ENCODE peak calls at places on chromosomes 5 and 9, in four cellular contexts. F is GM13977, X is heart left ventricle, W is PC-9. O is an unnamed sample.

GRCh38 chr5:147601652-147602051 is 91.8 kb upstream of the DPYSL3 start:
- DNase-seq in F (no peak), X (no peak), W (no peak), O (no peak)

GRCh38 chr5:174409070-174409469 is 315.3 kb upstream of the MSX2 start:
- DNase-seq in F (no peak), X (no peak), W (no peak), O (no peak)

GRCh38 chr5:172758077-172758835 is 12.7 kb downstream of the DUSP1 start:
- DNase-seq in F (no peak), X (peak), W (peak), O (no peak)

GRCh38 chr5:41408676-41409443 is 101.5 kb downstream of the PLCXD3 start:
- DNase-seq in F (no peak), X (no peak), W (no peak), O (no peak)

GRCh38 chr5:132262882-132263547 is 5.5 kb downstream of the PDLIM4 start:
- DNase-seq in F (no peak), X (no peak), W (no peak), O (no peak)

GRCh38 chr5:51225671-51226419 is 157.4 kb upstream of the ISL1 start:
- DNase-seq in F (no peak), X (peak), W (no peak), O (peak)

GRCh38 chr5:151344088-151344487 is 3.3 kb downstream of the SLC36A2 start:
- DNase-seq in F (no peak), X (no peak), W (no peak), O (no peak)

GRCh38 chr9:128337972-128338371 is 2.4 kb upstream of the SLC27A4 start:
- DNase-seq in F (no peak), X (no peak), W (no peak), O (no peak)

GRCh38 chr5:61308699-61309098 is 23.4 kb upstream of the ZSWIM6 start:
- DNase-seq in F (no peak), X (no peak), W (peak), O (no peak)

GRCh38 chr9:72165821-72166547 is 16.7 kb downstream of the GDA start:
- DNase-seq in F (no peak), X (no peak), W (peak), O (no peak)

GRCh38 chr5:169494383-169495251 is 89.0 kb upstream of the SPDL1 start:
- DNase-seq in F (no peak), X (no peak), W (no peak), O (no peak)

GRCh38 chr5:79512692-79513518 is 1.0 kb downstream of the HOMER1 start:
- DNase-seq in F (peak), X (no peak), W (no peak), O (no peak)

GRCh38 chr9:116959775-116960174 is 272.7 kb downstream of the TRIM32 start:
- DNase-seq in F (peak), X (no peak), W (no peak), O (no peak)

GRCh38 chr9:94602666-94603065 is 9.0 kb upstream of the FBP2 start:
- DNase-seq in F (no peak), X (no peak), W (no peak), O (no peak)
- TF ChIP-seq CTCF in F (no peak), X (no peak), W (no peak), O (no peak)

DNA sequence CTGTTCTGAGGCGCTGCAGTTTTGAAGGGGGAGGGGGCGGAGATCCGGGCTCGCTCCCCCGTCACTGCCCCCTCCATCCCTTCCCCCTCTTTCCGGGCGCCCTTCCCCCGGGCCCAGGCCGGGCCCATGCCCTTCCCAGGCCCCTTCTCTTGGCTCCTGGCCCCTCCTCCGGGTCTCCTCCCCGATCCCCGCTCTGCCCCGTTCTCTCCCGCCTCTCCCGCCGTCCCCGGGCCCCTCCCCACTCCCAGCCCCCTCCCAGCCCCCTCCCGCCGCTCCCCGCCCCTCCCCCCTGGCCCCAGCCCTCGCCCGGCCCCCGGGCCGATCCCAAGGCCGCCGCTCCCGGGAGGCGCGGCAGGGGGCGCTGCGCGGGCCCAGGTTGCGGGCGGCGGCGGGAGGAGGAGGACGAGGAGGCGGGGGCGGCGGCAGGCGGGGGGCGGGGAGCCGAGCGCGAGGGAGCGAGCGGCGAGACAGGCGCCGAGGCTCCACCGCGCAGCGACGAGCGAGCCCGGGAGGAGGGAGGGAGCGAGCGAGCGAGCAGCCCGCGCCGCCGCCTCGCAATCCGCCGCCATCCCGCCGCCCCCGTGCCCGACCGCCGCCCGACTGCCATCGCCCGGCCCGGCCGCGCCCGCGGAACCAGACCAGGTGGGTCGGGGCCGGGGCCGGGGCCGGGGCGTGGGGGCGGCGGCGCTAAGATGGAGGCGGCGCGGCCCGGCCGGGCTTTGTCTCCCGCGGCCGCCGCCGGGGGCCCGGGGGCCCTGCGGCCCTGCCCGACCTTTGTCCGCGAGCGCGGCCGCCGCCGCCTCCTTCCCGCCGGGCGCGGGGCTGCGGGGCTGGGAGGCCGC is at the start of gene PRRC2B:
- DNase-seq in F (peak), X (peak), W (peak), O (peak)
- TF ChIP-seq CTCF in F (peak), X (peak), W (peak), O (peak)

GRCh38 chr5:20166496-20166895 is 178.5 kb upstream of the CDH18 start:
- DNase-seq in F (no peak), X (no peak), W (no peak), O (no peak)
- TF ChIP-seq CTCF in F (no peak), X (no peak), W (no peak), O (no peak)

DNA sequence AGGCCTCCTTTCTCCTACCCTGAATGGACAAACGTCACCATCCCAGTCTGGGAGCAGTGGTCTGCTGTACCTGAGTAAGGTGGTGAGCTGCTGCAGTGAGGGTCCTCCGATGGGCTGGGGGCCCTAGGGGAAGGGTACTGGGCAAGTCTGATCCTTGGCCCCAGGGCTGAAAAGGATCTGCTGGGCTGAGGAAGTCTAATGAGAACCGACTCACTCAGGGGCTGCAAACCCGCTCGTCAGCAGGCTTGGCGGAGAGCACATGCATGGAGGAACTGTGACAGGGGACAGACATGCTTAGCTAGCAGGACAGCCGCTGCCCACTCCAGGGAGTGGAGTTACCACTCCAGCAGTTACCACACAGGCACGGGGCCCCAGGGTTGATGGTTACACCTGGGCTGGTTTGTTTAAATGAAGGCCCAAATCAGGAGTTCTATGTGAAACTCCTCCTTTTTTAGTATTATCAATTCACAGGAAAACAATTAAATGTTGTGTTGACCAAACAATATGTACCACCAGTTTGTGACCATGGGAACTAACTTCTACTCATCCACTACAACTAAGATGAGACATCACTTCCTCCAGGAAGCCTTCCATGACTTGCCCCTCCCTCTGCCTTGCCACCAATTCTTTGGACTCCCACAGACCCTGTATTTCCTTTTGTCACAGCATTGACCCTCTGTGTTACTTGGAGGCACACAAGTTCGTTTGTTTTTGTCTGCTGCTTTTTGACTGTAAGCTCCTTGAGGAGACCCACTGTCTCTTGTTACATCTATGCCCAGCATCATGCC is 56.1 kb upstream of the CPLX2 start:
- DNase-seq in F (no peak), X (no peak), W (no peak), O (no peak)
- TF ChIP-seq CTCF in F (no peak), X (no peak), W (no peak), O (no peak)